ENCODE peak calls at places on chromosomes 11 and 22, in four cellular contexts. I is K562, O is WTC11, A is HepG2. U is an unnamed sample.

GRCh38 chr11:77525455-77526091 is 51.7 kb upstream of the PAK1 start:
- DNase-seq in A (no peak), O (no peak), I (no peak), U (no peak)

GRCh38 chr11:94678901-94679300 is 89.3 kb upstream of the AMOTL1 start:
- DNase-seq in I (no peak), O (no peak), A (no peak), U (no peak)

GRCh38 chr22:47164514-47165337 is 402.3 kb downstream of the TBC1D22A start:
- DNase-seq in O (no peak), I (no peak), A (peak; percentile 71), U (no peak)

GRCh38 chr11:963852-964251 is 38.2 kb downstream of the AP2A2 start:
- DNase-seq in I (no peak), O (no peak), A (no peak), U (no peak)

GRCh38 chr22:34278121-34278520 is 357.8 kb upstream of the LARGE1 start:
- DNase-seq in A (no peak), O (no peak), I (no peak), U (no peak)

GRCh38 chr11:376531-377173 is 7.4 kb downstream of the B4GALNT4 start:
- DNase-seq in A (no peak), I (no peak), O (no peak), U (no peak)

GRCh38 chr11:97745515-97746050 is 1275.2 kb upstream of the CNTN5 start:
- DNase-seq in A (no peak), O (no peak), I (no peak), U (no peak)

GRCh38 chr11:69638941-69639681 is 1.8 kb upstream of the CCND1 start:
- DNase-seq in O (peak; percentile 98), A (peak; percentile 90), I (peak; percentile 81), U (no peak)

GRCh38 chr11:128625316-128625715 is 38.0 kb upstream of the ETS1 start:
- DNase-seq in A (no peak), O (no peak), I (no peak), U (no peak)

GRCh38 chr11:38296211-38296776 is 1698.3 kb upstream of the RAG2 start:
- DNase-seq in O (no peak), I (no peak), A (no peak), U (no peak)

GRCh38 chr22:39718206-39718605 is 147.7 kb downstream of the CACNA1I start:
- DNase-seq in O (no peak), A (no peak), I (no peak), U (no peak)

GRCh38 chr22:35344956-35345690 is 35.8 kb upstream of the HMOX1 start:
- DNase-seq in O (no peak), A (no peak), I (no peak), U (no peak)

GRCh38 chr11:112778091-112778889 is 182.9 kb upstream of the NCAM1 start:
- DNase-seq in I (no peak), O (no peak), A (no peak), U (no peak)

GRCh38 chr11:36258730-36259360 is 30.4 kb downstream of the COMMD9 start:
- DNase-seq in I (peak; percentile 56), A (peak; percentile 29), O (peak; percentile 74), U (no peak)

GRCh38 chr11:117882539-117882938 is 6.1 kb upstream of the FXYD6 start:
- DNase-seq in O (no peak), A (no peak), I (no peak), U (no peak)

GRCh38 chr11:16737860-16738197 is 618 bp upstream of the C11orf58 start:
- DNase-seq in I (no peak), O (no peak), A (peak; percentile 22), U (no peak)

GRCh38 chr11:33984682-33985389 is 66.7 kb upstream of the CAPRIN1 start:
- DNase-seq in A (no peak), I (no peak), O (no peak), U (no peak)

GRCh38 chr11:9692696-9693095 is 28.8 kb downstream of the SWAP70 start:
- DNase-seq in A (no peak), I (no peak), O (no peak), U (no peak)

GRCh38 chr11:119307219-119307618 is 9.7 kb downstream of the MCAM start:
- DNase-seq in I (no peak), A (no peak), O (no peak), U (no peak)

GRCh38 chr11:64832467-64833197 is 11.8 kb downstream of the CDC42BPG start:
- DNase-seq in O (no peak), A (no peak), I (no peak), U (no peak)

GRCh38 chr11:10556590-10556989 is 11.9 kb downstream of the LYVE1 start:
- DNase-seq in O (no peak), A (no peak), I (no peak), U (no peak)

GRCh38 chr22:27128461-27129080 is 471.2 kb downstream of the MIAT start:
- DNase-seq in A (no peak), O (no peak), I (no peak), U (no peak)

GRCh38 chr22:46073683-46074504 is 76.4 kb upstream of the PPARA start:
- DNase-seq in A (no peak), I (no peak), O (peak; percentile 8), U (no peak)

GRCh38 chr22:47201186-47201995 is 438.9 kb downstream of the TBC1D22A start:
- DNase-seq in O (no peak), I (no peak), A (no peak), U (no peak)

GRCh38 chr11:125663910-125664309 is 16.7 kb downstream of the ACRV1 start:
- DNase-seq in I (no peak), O (no peak), A (no peak), U (no peak)

GRCh38 chr11:6931146-6931713 is 5.0 kb downstream of the ZNF215 start:
- DNase-seq in A (no peak), O (no peak), I (no peak), U (no peak)

GRCh38 chr11:47856186-47856585 is 8.0 kb upstream of the NUP160 start:
- DNase-seq in A (no peak), I (no peak), O (no peak), U (no peak)

GRCh38 chr11:2787816-2788750 is 88.3 kb upstream of the KCNQ1OT1 start:
- DNase-seq in O (peak; percentile 23), A (peak; percentile 61), I (no peak), U (no peak)

GRCh38 chr22:20758688-20759087 is 15.2 kb upstream of the SERPIND1 start:
- DNase-seq in I (no peak), A (peak; percentile 56), O (peak; percentile 30), U (no peak)

GRCh38 chr11:109851780-109852390 is 241.3 kb upstream of the ZC3H12C start:
- DNase-seq in A (no peak), O (no peak), I (no peak), U (no peak)

GRCh38 chr11:130157111-130157510 is 2.5 kb upstream of the ST14 start:
- DNase-seq in O (no peak), A (no peak), I (no peak), U (no peak)

GRCh38 chr11:79100093-79100704 is 340.6 kb downstream of the TENM4 start:
- DNase-seq in A (peak; percentile 45), O (peak; percentile 56), I (peak; percentile 77), U (no peak)

GRCh38 chr11:120918257-120918656 is 105.6 kb upstream of the TBCEL start:
- DNase-seq in A (no peak), O (no peak), I (no peak), U (no peak)

GRCh38 chr11:33869511-33870422 is 22.1 kb downstream of the LMO2 start:
- DNase-seq in I (peak; percentile 61), O (peak; percentile 43), A (no peak), U (no peak)

GRCh38 chr11:57640068-57640800 is 9.5 kb downstream of the YPEL4 start:
- DNase-seq in I (no peak), A (no peak), O (no peak), U (no peak)

GRCh38 chr11:123190504-123190903 is 4.5 kb downstream of the CLMP start:
- DNase-seq in A (no peak), I (no peak), O (no peak), U (no peak)

GRCh38 chr11:76756341-76756771 is 26.8 kb upstream of the TSKU start:
- DNase-seq in I (no peak), A (no peak), O (no peak), U (no peak)

GRCh38 chr11:105432241-105432995 is 177.5 kb upstream of the GRIA4 start:
- DNase-seq in O (no peak), A (no peak), I (no peak), U (no peak)
- TF ChIP-seq CBFB in O (no peak), A (no peak), I (no peak), U (no peak)

DNA sequence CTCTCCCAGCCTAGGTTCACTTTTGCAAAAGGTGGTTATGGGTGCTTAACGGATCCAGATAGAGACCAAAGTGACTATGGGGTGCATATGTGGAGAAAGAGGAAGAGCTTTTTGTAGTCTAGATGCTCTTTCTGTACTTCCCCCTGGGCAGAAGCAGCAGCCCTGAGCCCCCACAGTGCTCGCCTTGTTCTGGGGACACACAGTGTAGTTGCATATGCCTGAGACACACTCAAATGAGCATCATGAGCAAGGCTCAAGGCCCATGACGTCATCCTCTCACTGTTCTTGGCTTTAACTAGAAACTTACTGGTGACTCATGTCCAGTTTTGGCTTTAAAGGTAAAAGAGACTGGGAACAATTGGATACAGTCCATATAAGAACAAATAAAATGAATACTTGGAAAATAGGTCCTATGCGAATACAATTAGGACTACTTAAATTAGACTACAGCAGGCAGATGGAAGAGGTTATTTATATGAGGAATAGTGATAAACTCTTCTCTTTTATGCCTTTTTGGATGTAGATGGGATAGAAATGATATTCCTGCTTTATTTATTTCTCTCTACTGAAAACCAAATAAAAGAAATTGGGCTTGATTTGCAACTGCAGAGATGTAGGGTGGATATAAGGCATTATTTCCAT is 20.1 kb upstream of the PEX26 start:
- DNase-seq in O (no peak), A (peak; percentile 63), I (no peak), U (peak; percentile 68)
- TF ChIP-seq CBFB in O (no peak), A (no peak), I (no peak), U (no peak)

GRCh38 chr11:59188954-59189353 is 17.0 kb downstream of the DTX4 start:
- DNase-seq in I (no peak), O (no peak), A (no peak), U (no peak)

GRCh38 chr11:59189986-59190385 is 18.1 kb downstream of the DTX4 start:
- DNase-seq in I (no peak), O (no peak), A (no peak), U (no peak)

GRCh38 chr11:59191899-59192298 is 20.0 kb downstream of the DTX4 start:
- DNase-seq in O (no peak), A (no peak), I (no peak), U (no peak)

GRCh38 chr11:59192446-59193020 is 20.2 kb downstream of the MPEG1 start:
- DNase-seq in O (no peak), A (no peak), I (no peak), U (no peak)

GRCh38 chr11:59191095-59191494 is 19.2 kb downstream of the DTX4 start:
- DNase-seq in O (no peak), I (no peak), A (peak; percentile 60), U (no peak)
- TF ChIP-seq CBFB in O (no peak), I (no peak), A (no peak), U (no peak)

GRCh38 chr11:68213135-68213515 is at the start of gene KMT5B:
- DNase-seq in A (no peak), I (peak; percentile 53), O (peak; percentile 61), U (no peak)
- TF ChIP-seq CBFB in A (no peak), I (no peak), O (no peak), U (no peak)

GRCh38 chr11:127223633-127224032 is 223.1 kb upstream of the KIRREL3 start:
- DNase-seq in O (no peak), I (no peak), A (no peak), U (no peak)
- TF ChIP-seq CBFB in O (no peak), I (no peak), A (no peak), U (no peak)

GRCh38 chr11:45285931-45286632 is at the start of gene SYT13:
- DNase-seq in A (no peak), I (no peak), O (peak; percentile 89), U (no peak)
- TF ChIP-seq CBFB in A (no peak), I (no peak), O (no peak), U (no peak)

U was measured in GM12878.